ENCODE peak calls at places on chromosomes 13 and 19, in seven cellular contexts. W is tibial nerve, G is endothelial cell of umbilical vein, E is ovary, N is thyroid gland, Q is A549, K is stomach. M is an unnamed sample.

GRCh38 chr13:114066956-114067355 is 65.5 kb downstream of the RASA3 start:
- DNase-seq in W (no peak), G (no peak), E (no peak), N (no peak), Q (no peak), K (no peak), M (no peak)

GRCh38 chr13:33994198-33994597 is 176.2 kb downstream of the RFC3 start:
- DNase-seq in W (no peak), G (no peak), E (no peak), N (no peak), Q (no peak), K (no peak), M (no peak)

GRCh38 chr19:19271828-19272599 is 1.1 kb downstream of the TM6SF2 start:
- DNase-seq in W (no peak), G (no peak), E (no peak), N (no peak), Q (no peak), K (no peak), M (no peak)

GRCh38 chr13:29621401-29621800 is 25.9 kb upstream of the SLC7A1 start:
- DNase-seq in W (no peak), G (no peak), E (no peak), N (no peak), Q (no peak), K (no peak), M (no peak)

GRCh38 chr19:14818588-14818987 is 16.4 kb downstream of the OR7A5 start:
- DNase-seq in W (no peak), G (no peak), E (no peak), N (no peak), Q (no peak), K (no peak), M (no peak)

GRCh38 chr13:45305079-45305478 is 35.9 kb downstream of the TPT1 start:
- DNase-seq in W (no peak), G (no peak), E (no peak), N (no peak), Q (no peak), K (no peak), M (no peak)

GRCh38 chr13:31982540-31982939 is 49.0 kb upstream of the FRY start:
- DNase-seq in W (peak), G (peak), E (no peak), N (peak), Q (peak), K (peak), M (peak)

GRCh38 chr13:106610511-106610910 is 42.6 kb upstream of the ARGLU1 start:
- DNase-seq in W (no peak), G (no peak), E (no peak), N (no peak), Q (no peak), K (no peak), M (no peak)

GRCh38 chr13:63345835-63346234 is 1930.2 kb upstream of the PCDH20 start:
- DNase-seq in W (no peak), G (no peak), E (no peak), N (no peak), Q (no peak), K (no peak), M (no peak)

GRCh38 chr19:2268480-2268830 is 12.2 kb upstream of the JSRP1 start:
- DNase-seq in W (no peak), G (no peak), E (no peak), N (no peak), Q (no peak), K (no peak), M (no peak)

GRCh38 chr13:109396266-109396665 is 390.1 kb downstream of the IRS2 start:
- DNase-seq in W (no peak), G (no peak), E (no peak), N (no peak), Q (no peak), K (no peak), M (no peak)

GRCh38 chr19:4803736-4804695 is 12.5 kb downstream of the FEM1A start:
- DNase-seq in W (no peak), G (peak), E (peak), N (peak), Q (peak), K (peak), M (peak)

GRCh38 chr13:40313269-40314200 is 352.9 kb downstream of the FOXO1 start:
- DNase-seq in W (no peak), G (peak), E (no peak), N (no peak), Q (no peak), K (no peak), M (no peak)

GRCh38 chr13:25619897-25620296 is 248.1 kb downstream of the ATP8A2 start:
- DNase-seq in W (no peak), G (no peak), E (no peak), N (no peak), Q (no peak), K (no peak), M (no peak)

GRCh38 chr19:15010497-15011255 is 31.0 kb upstream of the SLC1A6 start:
- DNase-seq in W (no peak), G (no peak), E (no peak), N (no peak), Q (no peak), K (no peak), M (peak)

GRCh38 chr13:80900557-80900956 is 559.6 kb upstream of the SPRY2 start:
- DNase-seq in W (no peak), G (no peak), E (no peak), N (no peak), Q (no peak), K (no peak), M (no peak)

GRCh38 chr19:39342647-39343305 is 555 bp downstream of the SAMD4B start:
- DNase-seq in W (no peak), G (no peak), E (peak), N (peak), Q (no peak), K (no peak), M (no peak)

GRCh38 chr13:93146584-93147292 is 79.9 kb upstream of the GPC6 start:
- DNase-seq in W (no peak), G (no peak), E (no peak), N (no peak), Q (no peak), K (no peak), M (no peak)

GRCh38 chr13:111267205-111267604 is 53.2 kb upstream of the TEX29 start:
- DNase-seq in W (no peak), G (no peak), E (no peak), N (no peak), Q (no peak), K (no peak), M (no peak)

GRCh38 chr13:60448907-60449510 is 52.0 kb downstream of the TDRD3 start:
- DNase-seq in W (no peak), G (peak), E (no peak), N (no peak), Q (peak), K (no peak), M (peak)

GRCh38 chr13:42990147-42990990 is 1.7 kb downstream of the EPSTI1 start:
- DNase-seq in W (no peak), G (no peak), E (no peak), N (no peak), Q (no peak), K (no peak), M (no peak)

GRCh38 chr19:3613765-3614661 is 7.3 kb upstream of the TBXA2R start:
- DNase-seq in W (no peak), G (no peak), E (peak), N (no peak), Q (no peak), K (no peak), M (no peak)

GRCh38 chr13:49693191-49693733 is 2.0 kb upstream of the EBPL start:
- DNase-seq in W (no peak), G (peak), E (no peak), N (no peak), Q (no peak), K (no peak), M (no peak)

GRCh38 chr13:50393641-50394040 is 378.4 kb downstream of the KCNRG start:
- DNase-seq in W (no peak), G (no peak), E (no peak), N (no peak), Q (no peak), K (no peak), M (no peak)

GRCh38 chr13:41008349-41008980 is 10.7 kb downstream of the ELF1 start:
- DNase-seq in W (no peak), G (no peak), E (no peak), N (no peak), Q (no peak), K (no peak), M (no peak)

GRCh38 chr13:43307921-43308433 is 284.6 kb downstream of the DNAJC15 start:
- DNase-seq in W (peak), G (no peak), E (peak), N (peak), Q (no peak), K (peak), M (peak)

GRCh38 chr13:110233682-110234280 is 73.2 kb downstream of the COL4A1 start:
- DNase-seq in W (no peak), G (peak), E (no peak), N (no peak), Q (no peak), K (no peak), M (no peak)

GRCh38 chr19:44592451-44592890 is 20.9 kb upstream of the IGSF23 start:
- DNase-seq in W (no peak), G (no peak), E (no peak), N (no peak), Q (no peak), K (peak), M (no peak)

GRCh38 chr13:96089749-96090239 is at the start of gene HS6ST3:
- DNase-seq in W (no peak), G (peak), E (peak), N (peak), Q (peak), K (peak), M (peak)

GRCh38 chr13:34391071-34391470 is 551.0 kb upstream of the NBEA start:
- DNase-seq in W (no peak), G (no peak), E (no peak), N (no peak), Q (peak), K (no peak), M (no peak)

GRCh38 chr19:35928507-35928906 is 7.7 kb upstream of the LRFN3 start:
- DNase-seq in W (no peak), G (no peak), E (no peak), N (peak), Q (no peak), K (no peak), M (no peak)

GRCh38 chr13:84263354-84264069 is 381.2 kb upstream of the SLITRK1 start:
- DNase-seq in W (no peak), G (no peak), E (no peak), N (peak), Q (no peak), K (no peak), M (no peak)

GRCh38 chr19:4717191-4717965 is 6.3 kb downstream of the DPP9 start:
- DNase-seq in W (peak), G (peak), E (no peak), N (peak), Q (peak), K (no peak), M (no peak)

GRCh38 chr13:43905435-43906031 is 25.8 kb downstream of the LACC1 start:
- DNase-seq in W (no peak), G (peak), E (no peak), N (peak), Q (no peak), K (no peak), M (peak)

GRCh38 chr13:51222510-51223283 is 499 bp downstream of the FAM124A start:
- DNase-seq in W (no peak), G (peak), E (peak), N (no peak), Q (peak), K (no peak), M (no peak)

GRCh38 chr19:41545547-41545946 is 30.4 kb upstream of the CEACAM21 start:
- DNase-seq in W (no peak), G (no peak), E (no peak), N (no peak), Q (no peak), K (no peak), M (no peak)
- TF ChIP-seq POLR2A in W (no peak), G (no peak), E (no peak), N (no peak), Q (no peak), K (no peak), M (no peak)

GRCh38 chr19:10688545-10689280 is 12.5 kb upstream of the QTRT1 start:
- DNase-seq in W (no peak), G (no peak), E (no peak), N (no peak), Q (no peak), K (no peak), M (no peak)

GRCh38 chr19:10686661-10687517 is 14.3 kb upstream of the QTRT1 start:
- DNase-seq in W (no peak), G (no peak), E (no peak), N (no peak), Q (no peak), K (no peak), M (peak)

GRCh38 chr19:10685210-10685609 is 16.0 kb upstream of the QTRT1 start:
- DNase-seq in W (no peak), G (no peak), E (no peak), N (no peak), Q (no peak), K (no peak), M (no peak)

GRCh38 chr19:10687518-10688288 is 13.5 kb upstream of the QTRT1 start:
- DNase-seq in W (no peak), G (no peak), E (no peak), N (no peak), Q (no peak), K (no peak), M (no peak)

DNA sequence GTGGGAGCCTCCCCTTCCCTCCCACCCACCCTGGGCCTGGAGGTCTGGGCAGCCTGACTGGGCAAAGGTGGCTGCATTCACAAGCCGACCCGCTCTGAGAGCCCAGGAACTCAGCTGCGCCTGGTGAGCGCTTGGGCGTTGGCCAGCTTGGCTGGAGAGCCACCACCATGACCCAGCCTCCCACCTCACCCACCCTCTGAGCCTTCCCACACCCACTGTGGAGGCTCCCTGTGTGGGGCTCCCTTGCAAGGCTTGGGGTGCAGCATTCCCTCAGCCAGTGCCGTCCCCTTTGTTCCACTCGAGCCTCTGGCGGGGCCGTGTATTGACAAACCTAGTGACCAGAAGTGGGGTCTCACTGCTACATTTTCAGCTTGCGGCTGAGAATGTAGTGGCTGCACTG is 15.0 kb upstream of the QTRT1 start:
- DNase-seq in W (no peak), G (no peak), E (no peak), N (no peak), Q (no peak), K (no peak), M (no peak)
- H3K27ac ChIP-seq in W (peak), G (no peak), E (no peak), N (no peak), Q (no peak), K (no peak), M (peak)

GRCh38 chr13:72651196-72651595 is 76.2 kb downstream of the MZT1 start:
- DNase-seq in W (no peak), G (no peak), E (no peak), N (no peak), Q (no peak), K (no peak), M (peak)
- TF ChIP-seq CTCF in W (no peak), G (no peak), E (no peak), N (no peak), Q (no peak), K (no peak), M (peak)

GRCh38 chr13:98264877-98265276 is 87.8 kb upstream of the RNF113B start:
- DNase-seq in W (no peak), G (no peak), E (no peak), N (no peak), Q (no peak), K (no peak), M (no peak)

GRCh38 chr13:98263841-98264240 is 86.8 kb upstream of the RNF113B start:
- DNase-seq in W (no peak), G (no peak), E (no peak), N (no peak), Q (no peak), K (no peak), M (no peak)

GRCh38 chr13:98269386-98269785 is 92.3 kb upstream of the RNF113B start:
- DNase-seq in W (no peak), G (no peak), E (no peak), N (no peak), Q (no peak), K (no peak), M (no peak)

GRCh38 chr13:98267080-98267912 is 90.2 kb upstream of the RNF113B start:
- DNase-seq in W (no peak), G (peak), E (peak), N (peak), Q (no peak), K (peak), M (no peak)

GRCh38 chr13:98265669-98266551 is 88.8 kb upstream of the RNF113B start:
- DNase-seq in W (peak), G (no peak), E (no peak), N (no peak), Q (no peak), K (peak), M (peak)
- TF ChIP-seq POLR2A in W (no peak), G (no peak), E (no peak), N (no peak), Q (no peak), K (no peak), M (no peak)

DNA sequence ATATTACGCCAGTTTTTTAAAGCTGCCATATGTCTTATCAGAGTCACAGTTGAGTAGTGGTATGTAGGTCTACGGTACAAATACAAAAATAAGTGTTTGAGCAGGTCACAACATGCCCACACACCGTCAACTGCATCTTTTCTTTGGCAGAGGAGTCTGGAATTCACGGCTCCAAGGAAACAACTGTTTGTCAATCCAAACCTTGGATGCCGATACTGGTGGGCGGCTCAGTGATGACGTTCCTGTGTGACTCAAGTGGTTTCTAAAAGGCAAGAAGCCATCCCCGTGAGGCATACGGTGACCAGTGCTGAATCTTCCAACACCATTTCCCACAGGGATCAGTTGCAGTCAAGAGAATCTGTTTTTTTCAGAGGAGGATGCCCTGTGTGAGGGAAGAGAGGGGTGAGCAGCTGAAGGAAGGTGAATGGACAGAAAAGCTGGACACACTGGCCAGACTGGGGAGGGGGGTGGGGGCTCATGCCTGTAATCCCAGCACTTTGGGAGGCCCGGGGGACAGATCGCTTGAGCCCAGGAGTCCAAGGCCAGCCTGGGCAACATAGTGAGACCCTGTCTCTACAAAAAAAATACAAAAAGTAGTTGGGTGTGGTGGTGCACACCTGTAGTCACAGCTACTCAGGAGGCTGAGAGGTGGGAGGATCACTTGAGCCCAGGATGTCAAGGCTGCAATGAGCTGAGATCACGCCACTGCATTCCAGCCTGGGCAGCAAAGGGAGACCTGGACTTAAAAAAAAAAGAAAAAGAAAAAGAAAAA is 22.8 kb upstream of the CEBPG start:
- DNase-seq in W (no peak), G (no peak), E (no peak), N (no peak), Q (no peak), K (no peak), M (no peak)
- H3K27ac ChIP-seq in W (no peak), G (no peak), E (no peak), N (no peak), Q (no peak), K (no peak), M (no peak)

GRCh38 chr13:59178344-59178743 is 985.4 kb downstream of the DIAPH3 start:
- DNase-seq in W (no peak), G (no peak), E (no peak), N (no peak), Q (no peak), K (no peak), M (no peak)
- TF ChIP-seq CTCF in W (no peak), G (peak), E (no peak), N (no peak), Q (peak), K (no peak), M (no peak)

GRCh38 chr19:5828661-5829566 is 10.6 kb downstream of the FUT6 start:
- DNase-seq in W (no peak), G (peak), E (no peak), N (peak), Q (no peak), K (peak), M (no peak)
- TF ChIP-seq POLR2A in W (no peak), G (no peak), E (no peak), N (no peak), Q (no peak), K (no peak), M (no peak)

M was measured in testis.